ENCODE peak calls at places on chromosome 12, in four cellular contexts. Y is ovary, U is heart left ventricle, R is PC-3. N is an unnamed sample. For H3K4me1, the result is how much of the 10 kb centered on the place peaks cover.

GRCh38 chr12:121124402-121125109 is 8.1 kb upstream of the P2RX7 start:
- DNase-seq in Y (no peak), U (peak), R (peak), N (peak)

GRCh38 chr12:66405395-66405794 is 103.1 kb downstream of the HELB start:
- DNase-seq in U (no peak), Y (no peak), R (peak), N (peak)

GRCh38 chr12:29591140-29592020 is 93.9 kb upstream of the OVCH1 start:
- DNase-seq in Y (peak), U (peak), R (no peak), N (no peak)

GRCh38 chr12:121799175-121799841 is 4.5 kb upstream of the SETD1B start:
- DNase-seq in U (peak), Y (peak), R (peak), N (peak)

GRCh38 chr12:1993871-1994371 is 10.3 kb downstream of the DCP1B start:
- DNase-seq in Y (no peak), U (no peak), R (peak), N (no peak)

GRCh38 chr12:57069522-57069921 is 9.1 kb downstream of the NEMP1 start:
- DNase-seq in R (peak), Y (peak), U (peak), N (peak)

GRCh38 chr12:59066445-59066844 is 146.1 kb upstream of the LRIG3 start:
- DNase-seq in U (no peak), Y (no peak), R (no peak), N (peak)

GRCh38 chr12:71536939-71537622 is 97.5 kb downstream of the LGR5 start:
- DNase-seq in U (no peak), R (no peak), Y (no peak), N (no peak)

GRCh38 chr12:15939111-15939510 is 28.0 kb downstream of the DERA start:
- DNase-seq in U (no peak), Y (no peak), R (no peak), N (no peak)

GRCh38 chr12:53181935-53182334 is 1.2 kb upstream of the CSAD start:
- DNase-seq in R (no peak), Y (no peak), U (no peak), N (no peak)

DNA sequence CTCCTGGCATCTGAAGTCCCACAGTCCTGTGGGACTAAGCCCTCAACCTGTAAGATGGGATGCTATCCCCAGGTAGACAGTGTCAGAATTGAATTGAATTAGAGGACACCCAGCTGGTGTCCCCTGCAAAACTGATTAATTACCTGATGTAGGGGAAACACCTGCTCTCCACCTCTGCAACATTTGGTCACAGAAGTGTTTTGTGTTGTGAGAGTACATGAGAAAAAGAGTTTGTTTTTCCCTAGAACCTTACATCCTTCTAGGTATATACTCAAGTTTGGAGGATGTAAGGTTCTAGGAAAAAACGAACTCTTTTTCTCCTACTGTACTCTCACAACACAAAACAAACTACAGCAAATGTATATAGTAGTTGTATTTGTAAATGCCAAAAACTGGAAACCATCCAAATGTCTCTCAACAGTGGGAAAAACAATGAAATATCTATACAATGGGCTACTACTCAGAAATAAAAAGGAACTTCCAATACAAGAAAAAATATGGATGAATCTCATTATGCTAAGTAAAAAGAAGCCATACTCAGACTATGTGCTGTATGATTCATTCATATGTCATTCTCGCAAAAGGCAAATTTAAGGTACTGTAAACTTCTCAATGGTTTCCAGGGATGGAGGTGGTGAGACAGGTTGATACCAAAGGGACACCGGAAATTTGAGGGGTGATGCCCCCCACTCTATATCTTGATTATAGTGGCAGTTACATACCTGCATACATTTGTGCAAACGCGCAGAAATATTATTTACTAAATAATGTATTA is 160.7 kb downstream of the MED13L start:
- DNase-seq in Y (no peak), R (peak), U (no peak), N (peak)
- H3K4me1 ChIP-seq in Y (under half), R (under half), U (half or more), N (under half)

GRCh38 chr12:47904647-47905312 is at the start of gene VDR:
- DNase-seq in R (peak), U (peak), Y (peak), N (peak)
- TF ChIP-seq CTCF in R (peak), U (no peak), Y (no peak), N (peak)

GRCh38 chr12:89693639-89694202 is 14.9 kb downstream of the ATP2B1 start:
- DNase-seq in Y (no peak), U (no peak), R (no peak), N (no peak)
- H3K4me1 ChIP-seq in Y (under half), U (under half), R (under half), N (under half)

GRCh38 chr12:88634008-88634407 is 53.7 kb upstream of the KITLG start:
- DNase-seq in U (no peak), Y (no peak), R (no peak), N (no peak)
- TF ChIP-seq CTCF in U (no peak), Y (no peak), R (no peak), N (no peak)

DNA sequence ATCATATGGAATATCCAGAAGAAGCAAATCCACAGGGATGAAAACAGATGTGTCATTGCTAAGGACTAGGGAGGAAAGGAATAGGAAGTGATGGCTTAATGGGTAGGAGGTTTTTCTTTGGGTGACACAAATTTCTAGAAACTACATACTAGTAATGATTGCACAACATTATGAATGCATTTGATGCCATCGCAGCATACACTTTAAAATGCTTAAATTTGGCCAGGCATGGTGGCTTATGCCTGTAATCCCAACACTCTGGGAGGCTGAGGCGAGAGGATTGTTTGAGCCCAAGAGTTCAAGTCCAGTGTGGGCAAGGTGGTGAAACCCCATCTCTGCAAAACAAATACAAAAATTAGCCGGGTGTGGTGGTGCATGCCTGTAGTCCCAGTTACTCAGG is 1370.8 kb downstream of the AACS start:
- DNase-seq in Y (no peak), R (no peak), U (no peak), N (no peak)
- H3K4me1 ChIP-seq in Y (under half), R (under half), U (under half), N (under half)

GRCh38 chr12:92927055-92927435 is 2.0 kb downstream of the EEA1 start:
- DNase-seq in Y (no peak), U (peak), R (peak), N (peak)
- TF ChIP-seq CTCF in Y (no peak), U (no peak), R (no peak), N (peak)

DNA sequence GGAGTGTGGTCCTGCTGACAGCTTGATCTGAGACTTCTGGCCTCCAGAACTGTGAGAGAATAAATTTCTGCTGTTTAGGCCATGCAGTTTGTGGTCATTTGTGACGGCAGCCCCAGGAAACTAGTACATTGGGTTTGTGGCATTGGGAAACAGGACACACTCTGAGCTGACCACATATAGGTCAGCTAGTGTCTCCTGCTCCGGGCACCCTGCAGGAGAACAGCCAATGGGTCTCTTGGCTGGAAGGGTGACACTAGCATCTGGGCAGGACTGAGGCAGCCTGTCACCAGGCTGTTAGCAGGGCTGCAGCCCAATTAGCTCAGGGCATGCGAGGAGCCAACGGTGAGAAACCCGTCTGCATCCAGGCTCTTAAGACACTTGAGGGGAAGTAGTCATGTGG is 83.2 kb downstream of the PITPNM2 start:
- DNase-seq in Y (no peak), R (no peak), U (no peak), N (no peak)
- H3K4me1 ChIP-seq in Y (half or more), R (under half), U (half or more), N (under half)

GRCh38 chr12:27014085-27014858 is at the start of gene TM7SF3:
- DNase-seq in R (peak), U (peak), Y (peak), N (peak)

GRCh38 chr12:27013606-27014084 is 539 bp downstream of the TM7SF3 start:
- DNase-seq in R (peak), U (no peak), Y (no peak), N (peak)

GRCh38 chr12:27014859-27015729 is 910 bp upstream of the TM7SF3 start:
- DNase-seq in Y (no peak), R (no peak), U (no peak), N (no peak)

GRCh38 chr12:27018071-27018470 is 3.9 kb upstream of the TM7SF3 start:
- DNase-seq in U (no peak), Y (no peak), R (no peak), N (no peak)

GRCh38 chr12:27015730-27016076 is 1.5 kb upstream of the TM7SF3 start:
- DNase-seq in R (peak), U (no peak), Y (no peak), N (peak)
- TF ChIP-seq CTCF in R (peak), U (peak), Y (no peak), N (peak)

GRCh38 chr12:54294914-54295566 is 5.8 kb downstream of the NFE2 start:
- DNase-seq in Y (no peak), R (no peak), U (no peak), N (no peak)
- H3K4me1 ChIP-seq in Y (under half), R (under half), U (under half), N (under half)

GRCh38 chr12:39795481-39795880 is 175.9 kb upstream of the ABCD2 start:
- DNase-seq in Y (no peak), U (no peak), R (no peak), N (no peak)
- TF ChIP-seq CTCF in Y (no peak), U (no peak), R (no peak), N (no peak)